ENCODE peak calls at places on chromosomes 4 and X, in eight cellular contexts. G, D, Y, A, V, U, J and N are unnamed samples.

GRCh38 chr4:7546809-7547367 is 112.2 kb upstream of the PSAPL1 start:
- DNase-seq in U (peak), J (no peak), G (no peak), Y (no peak), A (no peak), V (no peak), D (no peak), N (no peak)

GRCh38 chrX:72540318-72540717 is 32.3 kb downstream of the HDAC8 start:
- DNase-seq in G (no peak), Y (no peak), U (peak), A (no peak), V (no peak), D (no peak), J (no peak), N (no peak)

GRCh38 chr4:156633846-156634245 is 337.8 kb downstream of the PDGFC start:
- DNase-seq in Y (no peak), V (no peak), G (no peak), J (no peak), A (no peak), U (no peak), D (no peak), N (no peak)

GRCh38 chr4:185201983-185202962 is 1.5 kb downstream of the CFAP97 start:
- DNase-seq in V (peak), G (no peak), Y (no peak), A (peak), U (peak), D (peak), J (no peak), N (no peak)

GRCh38 chr4:552059-552458 is 24.0 kb downstream of the TMEM271 start:
- DNase-seq in G (no peak), J (no peak), U (no peak), D (no peak), V (no peak), A (no peak), Y (no peak), N (no peak)

GRCh38 chrX:107699611-107700010 is 71.3 kb downstream of the PRPS1 start:
- DNase-seq in J (no peak), G (no peak), U (no peak), A (no peak), D (no peak), V (no peak), Y (no peak), N (no peak)

GRCh38 chrX:70133303-70134115 is at the start of gene IGBP1:
- DNase-seq in A (peak), D (peak), G (peak), J (peak), U (peak), Y (peak), V (peak), N (peak)

GRCh38 chr4:40255722-40256281 is 59.0 kb downstream of the RHOH start:
- DNase-seq in A (no peak), V (no peak), D (no peak), J (no peak), Y (no peak), G (peak), U (peak), N (no peak)

GRCh38 chr4:113442821-113443220 is 318.7 kb downstream of the CAMK2D start:
- DNase-seq in J (no peak), U (no peak), G (no peak), A (no peak), V (no peak), Y (no peak), D (no peak), N (no peak)

GRCh38 chr4:83644677-83645639 is 109.0 kb downstream of the GPAT3 start:
- DNase-seq in A (peak), Y (no peak), G (peak), V (peak), J (no peak), D (peak), U (peak), N (no peak)

GRCh38 chrX:30649859-30650258 is 3.4 kb upstream of the GK start:
- DNase-seq in Y (no peak), A (no peak), V (no peak), J (no peak), U (no peak), G (no peak), D (no peak), N (no peak)